ENCODE peak calls at places on chromosomes 7 and 10, in nine cellular contexts. One of them, this sample, is unnamed.

GRCh38 chr10:13222566-13222965 is 11.6 kb downstream of the UCMA start:
- DNase-seq in brain microvascular endothelial cell: no peak
- DNase-seq in HFFc6: no peak
- DNase-seq in foreskin fibroblast: no peak
- DNase-seq in GM10248: no peak
- DNase-seq in upper lobe of left lung: no peak
- DNase-seq in WTC11: no peak
- DNase-seq in tibial artery: no peak
- DNase-seq in stomach: no peak
- DNase-seq in this sample: no peak

GRCh38 chr7:75931676-75932075 is 16.7 kb downstream of the POR start:
- DNase-seq in stomach: no peak
- DNase-seq in WTC11: no peak
- DNase-seq in upper lobe of left lung: no peak
- DNase-seq in foreskin fibroblast: no peak
- DNase-seq in brain microvascular endothelial cell: no peak
- DNase-seq in GM10248: no peak
- DNase-seq in HFFc6: no peak
- DNase-seq in tibial artery: no peak
- DNase-seq in this sample: no peak

GRCh38 chr10:126058507-126058906 is 162.1 kb downstream of the FANK1 start:
- DNase-seq in HFFc6: no peak
- DNase-seq in GM10248: no peak
- DNase-seq in stomach: no peak
- DNase-seq in tibial artery: no peak
- DNase-seq in WTC11: no peak
- DNase-seq in brain microvascular endothelial cell: no peak
- DNase-seq in upper lobe of left lung: no peak
- DNase-seq in foreskin fibroblast: no peak
- DNase-seq in this sample: no peak

GRCh38 chr7:23234569-23235296 is 11.8 kb upstream of the GPNMB start:
- DNase-seq in brain microvascular endothelial cell: no peak
- DNase-seq in HFFc6: no peak
- DNase-seq in tibial artery: no peak
- DNase-seq in WTC11: no peak
- DNase-seq in upper lobe of left lung: no peak
- DNase-seq in foreskin fibroblast: no peak
- DNase-seq in GM10248: peak
- DNase-seq in stomach: no peak
- DNase-seq in this sample: no peak

GRCh38 chr7:36683695-36684357 is 40.5 kb downstream of the AOAH start:
- DNase-seq in upper lobe of left lung: no peak
- DNase-seq in stomach: no peak
- DNase-seq in WTC11: no peak
- DNase-seq in HFFc6: no peak
- DNase-seq in GM10248: no peak
- DNase-seq in tibial artery: no peak
- DNase-seq in foreskin fibroblast: peak
- DNase-seq in brain microvascular endothelial cell: no peak
- DNase-seq in this sample: no peak

GRCh38 chr7:132065973-132066611 is 509.7 kb upstream of the PODXL start:
- DNase-seq in brain microvascular endothelial cell: peak
- DNase-seq in foreskin fibroblast: no peak
- DNase-seq in WTC11: no peak
- DNase-seq in upper lobe of left lung: no peak
- DNase-seq in stomach: no peak
- DNase-seq in tibial artery: no peak
- DNase-seq in GM10248: no peak
- DNase-seq in HFFc6: no peak
- DNase-seq in this sample: no peak

GRCh38 chr7:2197436-2198155 is 35.1 kb downstream of the MAD1L1 start:
- DNase-seq in tibial artery: no peak
- DNase-seq in foreskin fibroblast: no peak
- DNase-seq in upper lobe of left lung: peak
- DNase-seq in WTC11: no peak
- DNase-seq in HFFc6: no peak
- DNase-seq in stomach: peak
- DNase-seq in GM10248: no peak
- DNase-seq in brain microvascular endothelial cell: no peak
- DNase-seq in this sample: no peak

GRCh38 chr7:52917982-52918578 is 117.4 kb upstream of the POM121L12 start:
- DNase-seq in upper lobe of left lung: no peak
- DNase-seq in stomach: no peak
- DNase-seq in GM10248: no peak
- DNase-seq in brain microvascular endothelial cell: no peak
- DNase-seq in WTC11: peak
- DNase-seq in foreskin fibroblast: no peak
- DNase-seq in HFFc6: no peak
- DNase-seq in tibial artery: no peak
- DNase-seq in this sample: no peak

GRCh38 chr7:37040330-37040729 is 316.0 kb upstream of the AOAH start:
- DNase-seq in brain microvascular endothelial cell: no peak
- DNase-seq in upper lobe of left lung: no peak
- DNase-seq in GM10248: no peak
- DNase-seq in stomach: no peak
- DNase-seq in tibial artery: no peak
- DNase-seq in foreskin fibroblast: peak
- DNase-seq in WTC11: no peak
- DNase-seq in HFFc6: peak
- DNase-seq in this sample: no peak

GRCh38 chr7:102103027-102103372 is 183.7 kb upstream of the SH2B2 start:
- DNase-seq in WTC11: no peak
- DNase-seq in stomach: no peak
- DNase-seq in foreskin fibroblast: no peak
- DNase-seq in GM10248: no peak
- DNase-seq in tibial artery: no peak
- DNase-seq in upper lobe of left lung: no peak
- DNase-seq in HFFc6: no peak
- DNase-seq in brain microvascular endothelial cell: no peak
- DNase-seq in this sample: no peak

GRCh38 chr7:95608344-95609173 is 12.2 kb upstream of the PDK4 start:
- DNase-seq in GM10248: peak
- DNase-seq in brain microvascular endothelial cell: peak
- DNase-seq in foreskin fibroblast: peak
- DNase-seq in WTC11: peak
- DNase-seq in upper lobe of left lung: peak
- DNase-seq in stomach: peak
- DNase-seq in tibial artery: peak
- DNase-seq in HFFc6: peak
- DNase-seq in this sample: peak

GRCh38 chr7:19106308-19107141 is 10.9 kb downstream of the TWIST1 start:
- DNase-seq in tibial artery: no peak
- DNase-seq in brain microvascular endothelial cell: no peak
- DNase-seq in WTC11: peak
- DNase-seq in GM10248: no peak
- DNase-seq in stomach: no peak
- DNase-seq in HFFc6: no peak
- DNase-seq in upper lobe of left lung: no peak
- DNase-seq in foreskin fibroblast: peak
- DNase-seq in this sample: no peak

DNA sequence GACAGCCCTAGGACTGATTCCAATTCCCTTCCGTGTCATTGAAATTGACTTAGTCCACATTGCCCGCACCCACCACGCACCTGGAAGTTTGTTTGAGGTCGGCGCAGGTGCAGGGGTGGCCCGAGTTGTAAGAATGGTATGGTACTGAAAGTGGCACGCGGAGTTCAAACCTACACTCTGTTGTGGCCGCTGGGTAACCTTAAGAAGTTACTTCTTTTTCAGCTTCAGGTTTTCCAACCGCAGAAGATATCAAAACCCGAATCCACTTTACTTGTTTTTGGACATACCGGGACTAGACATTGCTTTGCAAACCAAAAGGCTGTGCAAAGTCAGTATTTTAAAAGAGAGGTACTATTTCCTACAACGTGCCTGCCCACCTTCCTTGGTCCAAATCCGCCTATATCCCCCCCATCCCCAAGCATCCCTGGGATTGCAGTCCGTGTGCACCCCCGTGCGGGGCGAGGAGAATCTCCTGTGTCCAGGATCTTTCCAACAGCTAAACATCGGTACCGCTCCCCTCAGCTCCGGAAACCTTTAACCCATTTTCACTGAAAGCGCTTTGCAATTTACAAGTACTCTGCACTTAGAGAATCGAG is 1.0 kb downstream of the IGFBP3 start:
- DNase-seq in HFFc6: no peak
- DNase-seq in brain microvascular endothelial cell: no peak
- DNase-seq in WTC11: no peak
- DNase-seq in GM10248: no peak
- DNase-seq in upper lobe of left lung: no peak
- DNase-seq in foreskin fibroblast: peak
- DNase-seq in stomach: no peak
- DNase-seq in tibial artery: no peak
- DNase-seq in this sample: no peak
- TF ChIP-seq CTCF in HFFc6: no peak
- TF ChIP-seq CTCF in brain microvascular endothelial cell: no peak
- TF ChIP-seq CTCF in WTC11: no peak
- TF ChIP-seq CTCF in GM10248: no peak
- TF ChIP-seq CTCF in upper lobe of left lung: no peak
- TF ChIP-seq CTCF in foreskin fibroblast: no peak
- TF ChIP-seq CTCF in stomach: no peak
- TF ChIP-seq CTCF in tibial artery: no peak
- TF ChIP-seq CTCF in this sample: no peak

DNA sequence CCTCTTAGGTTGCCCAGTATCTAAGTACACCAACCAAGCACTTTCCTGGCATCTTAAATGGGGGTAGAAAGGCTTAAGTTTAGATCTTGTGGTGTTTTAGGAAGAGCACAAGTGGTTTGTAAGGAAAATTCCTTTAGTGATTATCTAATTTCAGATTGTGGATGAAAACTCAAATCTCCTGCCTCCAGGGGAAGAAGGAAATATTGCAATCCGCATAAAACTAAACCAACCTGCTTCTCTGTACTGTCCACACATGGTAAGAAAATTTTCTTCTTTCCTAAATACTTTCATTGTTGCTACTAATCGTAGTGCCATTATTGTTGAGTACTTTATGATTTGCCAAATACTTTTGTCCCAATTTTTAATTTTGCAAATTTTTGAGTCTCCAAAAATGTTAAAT is 31.1 kb downstream of the ACSM6 start:
- DNase-seq in foreskin fibroblast: no peak
- DNase-seq in HFFc6: no peak
- DNase-seq in upper lobe of left lung: no peak
- DNase-seq in tibial artery: no peak
- DNase-seq in WTC11: no peak
- DNase-seq in brain microvascular endothelial cell: no peak
- DNase-seq in stomach: no peak
- DNase-seq in GM10248: no peak
- DNase-seq in this sample: no peak
- TF ChIP-seq CTCF in foreskin fibroblast: no peak
- TF ChIP-seq CTCF in HFFc6: no peak
- TF ChIP-seq CTCF in upper lobe of left lung: no peak
- TF ChIP-seq CTCF in tibial artery: no peak
- TF ChIP-seq CTCF in WTC11: no peak
- TF ChIP-seq CTCF in brain microvascular endothelial cell: no peak
- TF ChIP-seq CTCF in stomach: no peak
- TF ChIP-seq CTCF in GM10248: no peak
- TF ChIP-seq CTCF in this sample: no peak

DNA sequence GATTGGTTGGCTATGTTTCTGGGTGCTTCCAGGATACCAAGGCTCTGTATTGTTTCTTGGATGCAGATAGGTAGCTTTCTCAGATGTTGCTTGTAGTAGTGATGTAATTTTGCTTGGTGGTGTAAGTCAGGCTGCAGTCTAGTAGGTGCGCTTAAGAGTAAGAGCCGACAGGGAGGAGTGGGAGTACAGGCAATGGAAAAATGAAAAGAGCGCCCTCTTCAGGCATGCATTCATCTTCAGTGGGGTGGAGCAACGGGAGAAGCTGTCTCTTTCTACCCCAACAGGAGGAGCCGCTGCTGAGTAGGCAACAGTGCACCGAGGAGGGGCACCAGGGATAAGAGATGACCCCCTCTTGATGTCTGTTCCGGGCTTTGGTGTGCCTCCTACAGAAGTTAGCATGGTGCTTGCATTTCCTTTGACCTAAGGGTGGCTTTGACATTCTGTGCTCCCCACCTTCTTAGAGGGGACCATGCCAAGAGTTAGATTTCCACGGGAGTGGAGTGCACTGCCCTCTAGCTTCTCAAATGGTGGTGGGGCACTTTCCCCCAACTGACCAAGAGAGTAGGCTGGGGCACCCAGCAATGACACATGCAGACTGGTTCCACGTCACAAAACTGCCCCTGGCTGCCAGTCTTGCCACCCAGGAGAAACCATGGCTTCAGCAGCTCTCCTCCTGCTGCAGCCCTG is 56.1 kb downstream of the ZNF783 start:
- DNase-seq in brain microvascular endothelial cell: no peak
- DNase-seq in HFFc6: no peak
- DNase-seq in tibial artery: no peak
- DNase-seq in stomach: no peak
- DNase-seq in foreskin fibroblast: no peak
- DNase-seq in upper lobe of left lung: no peak
- DNase-seq in WTC11: peak
- DNase-seq in GM10248: peak
- DNase-seq in this sample: no peak
- TF ChIP-seq CTCF in brain microvascular endothelial cell: peak
- TF ChIP-seq CTCF in HFFc6: peak
- TF ChIP-seq CTCF in tibial artery: no peak
- TF ChIP-seq CTCF in stomach: no peak
- TF ChIP-seq CTCF in foreskin fibroblast: no peak
- TF ChIP-seq CTCF in upper lobe of left lung: no peak
- TF ChIP-seq CTCF in WTC11: peak
- TF ChIP-seq CTCF in GM10248: no peak
- TF ChIP-seq CTCF in this sample: no peak

GRCh38 chr7:98740643-98741042 is 123.6 kb downstream of the NPTX2 start:
- DNase-seq in foreskin fibroblast: no peak
- DNase-seq in GM10248: no peak
- DNase-seq in upper lobe of left lung: no peak
- DNase-seq in brain microvascular endothelial cell: no peak
- DNase-seq in tibial artery: no peak
- DNase-seq in WTC11: no peak
- DNase-seq in HFFc6: no peak
- DNase-seq in stomach: no peak
- DNase-seq in this sample: no peak

GRCh38 chr7:98748090-98748489 is 121.7 kb downstream of the TMEM130 start:
- DNase-seq in brain microvascular endothelial cell: no peak
- DNase-seq in WTC11: no peak
- DNase-seq in HFFc6: no peak
- DNase-seq in tibial artery: no peak
- DNase-seq in GM10248: no peak
- DNase-seq in upper lobe of left lung: no peak
- DNase-seq in foreskin fibroblast: no peak
- DNase-seq in stomach: no peak
- DNase-seq in this sample: no peak

DNA sequence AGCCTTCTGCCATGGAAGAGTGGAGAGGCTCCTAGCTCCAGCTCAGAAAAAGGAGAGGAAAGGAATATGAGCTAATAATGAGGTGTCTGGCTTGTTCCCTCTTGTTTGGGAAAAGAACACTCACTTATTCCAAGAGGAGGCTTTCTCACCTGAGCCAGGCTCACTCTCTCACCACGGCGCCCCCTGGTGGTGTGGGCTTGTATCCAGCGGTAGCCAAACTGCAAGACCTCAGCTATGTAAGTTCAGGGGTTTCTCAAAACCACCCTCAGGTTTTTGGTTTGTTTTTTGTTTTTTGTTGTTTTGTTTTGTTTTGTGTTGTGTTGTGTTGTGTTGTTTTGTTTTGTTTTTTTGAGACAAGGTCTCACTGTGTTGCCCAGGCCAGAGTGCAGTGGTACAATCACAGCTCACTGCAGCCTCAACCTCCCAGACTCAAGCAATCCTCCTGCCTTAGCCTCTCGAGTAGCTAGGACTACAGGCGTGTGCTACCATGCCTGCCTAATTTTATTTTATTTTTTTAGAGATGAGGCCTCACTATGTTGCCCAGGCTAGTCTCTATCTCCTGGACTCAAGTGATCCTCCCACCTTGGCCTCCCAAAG is 124.0 kb downstream of the TMEM130 start:
- DNase-seq in HFFc6: peak
- DNase-seq in WTC11: peak
- DNase-seq in stomach: peak
- DNase-seq in foreskin fibroblast: peak
- DNase-seq in GM10248: peak
- DNase-seq in brain microvascular endothelial cell: peak
- DNase-seq in upper lobe of left lung: peak
- DNase-seq in tibial artery: peak
- DNase-seq in this sample: no peak
- TF ChIP-seq CTCF in HFFc6: peak
- TF ChIP-seq CTCF in WTC11: peak
- TF ChIP-seq CTCF in stomach: no peak
- TF ChIP-seq CTCF in foreskin fibroblast: peak
- TF ChIP-seq CTCF in GM10248: peak
- TF ChIP-seq CTCF in brain microvascular endothelial cell: peak
- TF ChIP-seq CTCF in upper lobe of left lung: peak
- TF ChIP-seq CTCF in tibial artery: peak
- TF ChIP-seq CTCF in this sample: peak

This sample was measured in ascending aorta.